ENCODE peak calls at places on chromosomes 6 and 20, in six cellular contexts. R is bronchial epithelial cell; N is stimulated activated effector memory CD8-positive, alpha-beta T cell treated with anti-CD3 and anti-CD28 coated beads, Interleukin-12 subunit alpha, Interleukin-12 subunit beta, amount 100 ng/mL, for 72 hours; L is NAMALWA; D is NCI-H1694 treated with DMSO at 0.1 percent for 48 hours; Z is ELR. W is an unnamed sample.

GRCh38 chr6:148761532-148761951 is 14.7 kb downstream of the UST start:
- DNase-seq in R (no peak), N (peak; percentile 72), L (no peak), D (no peak), Z (no peak), W (peak; percentile 15)

GRCh38 chr20:64099880-64100565 is 7.3 kb downstream of the NPBWR2 start:
- DNase-seq in R (no peak), N (no peak), L (peak; percentile 92), D (no peak), Z (no peak), W (no peak)

GRCh38 chr6:82686719-82687118 is 323.1 kb downstream of the TPBG start:
- DNase-seq in R (no peak), N (no peak), L (no peak), D (no peak), Z (no peak), W (no peak)

GRCh38 chr6:138370631-138371451 is 6.9 kb upstream of the SMIM28 start:
- DNase-seq in R (no peak), N (no peak), L (no peak), D (no peak), Z (no peak), W (no peak)

GRCh38 chr6:130115036-130115435 is 96.7 kb downstream of the L3MBTL3 start:
- DNase-seq in R (no peak), N (no peak), L (peak; percentile 65), D (no peak), Z (no peak), W (no peak)

GRCh38 chr6:161035182-161035980 is 43.8 kb downstream of the MAP3K4 start:
- DNase-seq in R (no peak), N (no peak), L (peak; percentile 23), D (no peak), Z (no peak), W (no peak)

GRCh38 chr20:32820698-32821378 is 1.1 kb downstream of the MAPRE1 start:
- DNase-seq in R (no peak), N (no peak), L (peak; percentile 17), D (no peak), Z (no peak), W (no peak)

GRCh38 chr20:32855387-32855786 is 3.3 kb upstream of the EFCAB8 start:
- DNase-seq in R (no peak), N (no peak), L (no peak), D (no peak), Z (no peak), W (no peak)

GRCh38 chr20:57374931-57375651 is 16.1 kb upstream of the RBM38 start:
- DNase-seq in R (no peak), N (no peak), L (no peak), D (no peak), Z (no peak), W (no peak)

GRCh38 chr6:92114797-92115196 is 1304.6 kb downstream of the EPHA7 start:
- DNase-seq in R (no peak), N (no peak), L (peak; percentile 10), D (no peak), Z (no peak), W (no peak)

GRCh38 chr6:37725967-37726366 is 28.3 kb upstream of the MDGA1 start:
- DNase-seq in R (peak; percentile 53), N (no peak), L (no peak), D (no peak), Z (no peak), W (peak; percentile 90)

GRCh38 chr20:14919473-14920157 is 582.2 kb upstream of the FLRT3 start:
- DNase-seq in R (peak; percentile 86), N (no peak), L (no peak), D (no peak), Z (no peak), W (no peak)

GRCh38 chr20:47057661-47058060 is 163.0 kb downstream of the EYA2 start:
- DNase-seq in R (no peak), N (no peak), L (no peak), D (no peak), Z (no peak), W (no peak)

GRCh38 chr20:17505664-17506517 is 25.3 kb downstream of the BFSP1 start:
- DNase-seq in R (peak; percentile 97), N (peak; percentile 62), L (no peak), D (no peak), Z (peak; percentile 76), W (no peak)

GRCh38 chr6:7644394-7644793 is 54.4 kb downstream of the SNRNP48 start:
- DNase-seq in R (peak; percentile 90), N (no peak), L (no peak), D (no peak), Z (peak; percentile 30), W (no peak)

W was measured in NCI-H226.